ENCODE peak calls at places on chromosomes 16 and 17, in ten cellular contexts. K is endothelial cell of umbilical vein, D is cardiac muscle cell, Z is esophagus squamous epithelium, V is lung, B is thoracic aorta, Y is left ventricle myocardium inferior, G is HepG2, L is heart left ventricle, M is adrenal gland. C is an unnamed sample. For H3K4me1, the result is how much of the 10 kb centered on the place peaks cover.

GRCh38 chr16:29811896-29812665 is at the start of gene PRRT2:
- DNase-seq in B (peak), Y (peak), L (peak), M (peak), Z (no peak), V (no peak), D (peak), K (peak), G (no peak), C (peak)

GRCh38 chr17:66965801-66966528 is 1.5 kb downstream of the CACNG4 start:
- DNase-seq in B (no peak), K (no peak), Y (no peak), Z (no peak), L (no peak), M (no peak), D (peak), G (no peak), V (no peak), C (no peak)

GRCh38 chr17:56935461-56935860 is 21.6 kb upstream of the TRIM25 start:
- DNase-seq in Z (no peak), V (no peak), G (no peak), M (no peak), L (no peak), D (no peak), B (no peak), K (no peak), Y (no peak), C (no peak)

GRCh38 chr17:53630638-53631037 is 192.1 kb upstream of the KIF2B start:
- DNase-seq in V (no peak), B (no peak), G (no peak), K (no peak), D (no peak), Z (no peak), Y (no peak), L (no peak), M (no peak), C (no peak)

GRCh38 chr16:27640277-27640600 is 90.3 kb downstream of the KATNIP start:
- DNase-seq in K (no peak), Z (no peak), L (no peak), B (no peak), M (no peak), V (no peak), D (no peak), Y (no peak), G (no peak), C (no peak)

GRCh38 chr16:82792704-82793103 is 165.9 kb downstream of the CDH13 start:
- DNase-seq in D (no peak), G (no peak), B (no peak), Z (no peak), Y (no peak), M (no peak), V (no peak), L (no peak), K (no peak), C (no peak)

GRCh38 chr16:11094075-11094593 is 149.8 kb downstream of the CLEC16A start:
- DNase-seq in L (no peak), D (peak), B (no peak), G (no peak), V (peak), Z (no peak), M (no peak), K (no peak), Y (no peak), C (no peak)

GRCh38 chr17:27462714-27463113 is 6.5 kb downstream of the KSR1 start:
- DNase-seq in M (no peak), L (no peak), B (no peak), G (no peak), K (no peak), Y (no peak), D (no peak), V (no peak), Z (no peak), C (no peak)

GRCh38 chr16:69049146-69049545 is 56.3 kb upstream of the HAS3 start:
- DNase-seq in V (no peak), L (no peak), D (no peak), Z (no peak), M (no peak), K (no peak), Y (no peak), G (no peak), B (no peak), C (no peak)

GRCh38 chr16:10256855-10257641 is 74.8 kb upstream of the GRIN2A start:
- DNase-seq in G (peak), L (peak), Y (no peak), D (peak), K (peak), V (no peak), M (peak), B (no peak), Z (no peak), C (peak)

GRCh38 chr17:64788286-64789060 is 126.4 kb upstream of the SMURF2 start:
- DNase-seq in Z (no peak), G (no peak), L (no peak), Y (no peak), B (no peak), M (no peak), K (no peak), D (no peak), V (no peak), C (no peak)

GRCh38 chr17:4176803-4177472 is 33.9 kb downstream of the CYB5D2 start:
- DNase-seq in M (no peak), L (no peak), D (no peak), Z (no peak), V (no peak), K (no peak), G (no peak), Y (no peak), B (no peak), C (no peak)

GRCh38 chr17:64732336-64733006 is 70.4 kb upstream of the SMURF2 start:
- DNase-seq in L (peak), M (peak), Y (peak), V (no peak), D (no peak), G (peak), Z (no peak), B (no peak), K (peak), C (no peak)

GRCh38 chr17:75697651-75698291 is 23.5 kb upstream of the ITGB4 start:
- DNase-seq in L (no peak), Y (no peak), V (no peak), G (peak), D (no peak), K (no peak), B (no peak), M (no peak), Z (no peak), C (no peak)
- H3K4me1 ChIP-seq in L (half or more), Y (half or more), V (under half), G (under half), D (under half), K (half or more), B (under half), M (under half), Z (under half), C (under half)

GRCh38 chr17:979539-980405 is at the start of gene NXN:
- DNase-seq in G (peak), D (peak), K (peak), B (peak), Z (peak), M (peak), V (peak), Y (peak), L (peak), C (peak)

GRCh38 chr17:980406-981291 is 1.1 kb upstream of the NXN start:
- DNase-seq in B (no peak), M (peak), L (peak), Y (peak), D (peak), K (peak), Z (peak), G (peak), V (peak), C (peak)

GRCh38 chr17:979211-979538 is 401 bp downstream of the NXN start:
- DNase-seq in Y (no peak), B (no peak), D (no peak), L (no peak), K (no peak), Z (no peak), G (no peak), V (no peak), M (peak), C (no peak)

GRCh38 chr17:978110-979093 is 1.2 kb downstream of the NXN start:
- DNase-seq in Z (no peak), B (no peak), L (peak), K (peak), D (peak), Y (peak), V (no peak), G (no peak), M (no peak), C (peak)

GRCh38 chr17:981292-981658 is 1.7 kb upstream of the NXN start:
- DNase-seq in V (no peak), L (no peak), D (no peak), M (no peak), B (no peak), K (no peak), G (no peak), Z (no peak), Y (no peak), C (no peak)
- TF ChIP-seq CTCF in V (no peak), L (no peak), D (no peak), M (no peak), B (no peak), K (no peak), G (no peak), Z (no peak), Y (no peak), C (no peak)

GRCh38 chr17:30379303-30380105 is 777 bp downstream of the CPD start:
- DNase-seq in G (no peak), D (peak), K (peak), L (no peak), V (no peak), B (no peak), M (peak), Y (peak), Z (no peak), C (peak)
- H3K4me1 ChIP-seq in G (half or more), D (under half), K (under half), L (under half), V (under half), B (under half), M (under half), Y (half or more), Z (under half), C (under half)

DNA sequence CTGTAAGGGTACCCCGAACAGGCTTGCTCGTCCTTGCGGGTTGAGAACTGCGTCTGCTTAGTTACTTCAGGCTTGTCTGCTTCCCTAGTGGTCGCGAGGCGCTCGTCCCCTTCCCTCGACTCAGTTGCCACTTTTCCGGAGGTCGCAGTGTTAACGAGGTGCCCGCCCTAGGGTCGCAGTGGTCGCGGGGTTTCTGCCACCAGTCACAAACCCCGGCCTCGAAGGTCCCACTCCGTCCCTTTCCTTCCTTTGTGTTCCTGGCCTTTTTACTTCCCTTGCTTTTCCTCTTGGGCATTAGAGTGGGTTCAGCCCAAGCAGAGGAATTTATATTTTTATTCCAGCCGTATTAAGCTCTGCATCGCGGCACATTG is 299 bp downstream of the NUP85 start:
- DNase-seq in Y (no peak), D (no peak), M (no peak), G (no peak), L (no peak), B (no peak), Z (no peak), K (no peak), V (no peak), C (no peak)
- TF ChIP-seq CTCF in Y (peak), D (no peak), M (no peak), G (no peak), L (no peak), B (no peak), Z (no peak), K (no peak), V (no peak), C (no peak)

GRCh38 chr16:58009856-58010416 is 8.7 kb downstream of the USB1 start:
- DNase-seq in Z (no peak), B (no peak), L (no peak), G (no peak), D (peak), K (no peak), Y (peak), M (no peak), V (no peak), C (no peak)

GRCh38 chr16:58010886-58011285 is 9.7 kb downstream of the USB1 start:
- DNase-seq in M (no peak), L (no peak), Y (no peak), Z (no peak), G (no peak), B (no peak), V (no peak), D (no peak), K (no peak), C (no peak)

GRCh38 chr16:58011652-58012051 is 10.4 kb downstream of the USB1 start:
- DNase-seq in G (peak), V (no peak), Z (no peak), L (no peak), M (no peak), B (no peak), D (no peak), K (no peak), Y (no peak), C (no peak)

GRCh38 chr16:58013201-58013956 is 12.2 kb downstream of the USB1 start:
- DNase-seq in B (no peak), G (no peak), D (no peak), V (no peak), L (no peak), K (no peak), M (no peak), Z (no peak), Y (peak), C (no peak)

DNA sequence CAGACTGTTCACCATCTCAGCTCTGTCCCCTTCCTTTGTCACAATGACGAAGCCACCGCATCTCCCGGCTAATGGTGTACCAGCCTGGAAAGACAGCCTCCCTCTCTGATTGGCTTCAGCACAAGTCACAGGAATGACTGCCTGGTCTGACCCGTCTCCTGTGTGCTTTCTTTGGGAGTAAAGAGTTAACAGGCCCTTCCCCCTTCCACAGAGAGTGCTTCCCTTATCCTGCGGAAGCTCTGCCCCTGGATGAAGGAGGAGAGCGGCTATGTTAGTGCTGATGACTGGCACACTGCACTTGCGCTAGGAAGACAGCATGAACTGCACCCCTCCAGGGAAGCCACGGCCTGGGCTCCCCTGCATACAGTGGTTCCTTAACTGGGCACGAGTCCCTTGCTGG is 11.3 kb downstream of the USB1 start:
- DNase-seq in K (no peak), V (no peak), Y (peak), G (no peak), Z (no peak), B (no peak), M (no peak), D (peak), L (no peak), C (no peak)
- H3K4me1 ChIP-seq in K (under half), V (under half), Y (under half), G (under half), Z (under half), B (under half), M (under half), D (under half), L (under half), C (under half)

GRCh38 chr17:15436399-15437369 is 30.7 kb downstream of the CDRT4 start:
- DNase-seq in G (peak), D (no peak), K (peak), Y (peak), B (no peak), V (peak), L (peak), Z (no peak), M (no peak), C (peak)
- TF ChIP-seq CTCF in G (peak), D (peak), K (peak), Y (peak), B (no peak), V (no peak), L (peak), Z (no peak), M (peak), C (no peak)

DNA sequence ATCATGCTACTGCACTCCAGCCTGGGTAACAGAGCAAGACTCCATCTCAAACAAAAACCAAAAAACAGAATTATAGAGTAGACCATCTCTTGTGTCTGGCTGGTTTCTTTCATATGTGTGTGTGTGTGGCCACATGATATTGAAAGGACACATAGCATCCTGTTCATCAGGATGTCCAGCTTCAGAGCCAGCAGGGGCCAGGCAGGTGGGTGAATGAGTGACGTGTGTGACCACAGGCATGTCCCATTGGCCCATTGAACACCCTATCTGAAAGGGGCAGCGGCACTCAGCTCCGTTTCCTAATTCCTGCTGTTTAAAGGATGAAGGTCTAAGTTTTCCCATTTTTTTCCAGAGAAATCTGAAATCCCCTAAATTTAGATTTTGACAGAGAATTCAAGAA is 174.2 kb downstream of the PRKCB start:
- DNase-seq in Z (no peak), V (no peak), B (no peak), Y (no peak), K (no peak), D (no peak), G (no peak), M (no peak), L (no peak), C (no peak)
- H3K4me1 ChIP-seq in Z (under half), V (under half), B (under half), Y (under half), K (under half), D (under half), G (under half), M (under half), L (under half), C (under half)

GRCh38 chr16:1947369-1947670 is 4.3 kb upstream of the MSRB1 start:
- DNase-seq in V (no peak), G (no peak), L (no peak), Z (no peak), K (no peak), Y (no peak), B (no peak), M (no peak), D (no peak), C (no peak)

GRCh38 chr16:1950559-1950958 is 3.9 kb downstream of the RPL3L start:
- DNase-seq in V (no peak), D (no peak), B (no peak), Z (no peak), Y (peak), M (no peak), L (peak), K (no peak), G (no peak), C (no peak)

GRCh38 chr16:1949507-1949906 is 5.0 kb downstream of the RPL3L start:
- DNase-seq in Z (no peak), B (no peak), K (no peak), V (no peak), G (no peak), Y (no peak), D (no peak), M (no peak), L (no peak), C (no peak)

GRCh38 chr16:1946495-1947368 is 3.7 kb upstream of the MSRB1 start:
- DNase-seq in G (no peak), D (no peak), M (peak), V (no peak), B (no peak), K (no peak), Y (no peak), L (no peak), Z (no peak), C (no peak)

GRCh38 chr16:1950047-1950446 is 4.4 kb downstream of the RPL3L start:
- DNase-seq in V (no peak), K (no peak), D (no peak), B (no peak), L (no peak), Z (no peak), M (no peak), G (no peak), Y (no peak), C (no peak)
- TF ChIP-seq CTCF in V (no peak), K (no peak), D (no peak), B (no peak), L (no peak), Z (no peak), M (no peak), G (peak), Y (no peak), C (no peak)

DNA sequence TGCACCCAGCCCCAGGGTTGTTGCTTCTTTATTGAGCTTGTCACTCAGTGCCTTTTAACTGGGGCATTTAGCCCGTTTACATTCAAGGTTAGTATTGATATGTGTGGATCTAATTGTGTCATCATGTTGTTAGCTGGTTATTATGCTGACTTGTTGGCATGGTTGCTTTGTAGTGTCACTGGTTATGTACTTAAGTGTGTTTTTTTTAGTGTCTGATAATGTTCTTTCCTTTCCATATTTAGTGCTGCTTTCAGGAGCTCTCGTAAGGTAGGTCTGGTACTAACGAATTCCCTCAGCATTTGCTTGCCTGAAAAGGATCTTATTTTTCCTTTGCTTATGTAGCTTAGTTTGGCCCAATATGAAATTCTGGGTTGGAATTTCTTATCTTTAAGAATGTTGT is 33.5 kb downstream of the NF1 start:
- DNase-seq in K (no peak), G (no peak), Y (no peak), V (no peak), Z (no peak), D (no peak), L (no peak), B (no peak), M (no peak), C (no peak)
- H3K4me1 ChIP-seq in K (under half), G (under half), Y (half or more), V (under half), Z (under half), D (under half), L (under half), B (under half), M (under half), C (under half)

C was measured in Caco-2.